ENCODE peak calls at places on chromosomes 16 and 17, in six cellular contexts. W, M, O, N, E and G are unnamed samples.

GRCh38 chr16:1788095-1788707 is 5.3 kb downstream of the IGFALS start:
- DNase-seq in N (no peak), O (no peak), M (no peak), W (no peak), E (peak; percentile 41), G (no peak)

GRCh38 chr16:52114414-52114813 is 432.5 kb downstream of the TOX3 start:
- DNase-seq in N (no peak), M (no peak), E (no peak), O (no peak), W (no peak), G (no peak)

GRCh38 chr17:37312137-37312923 is 63.5 kb upstream of the C17orf78 start:
- DNase-seq in O (no peak), W (no peak), E (no peak), N (no peak), M (no peak), G (no peak)

GRCh38 chr17:16941643-16942042 is 30.3 kb downstream of the TNFRSF13B start:
- DNase-seq in W (no peak), O (no peak), N (peak; percentile 23), M (no peak), E (no peak), G (no peak)

GRCh38 chr16:27097671-27098275 is 31.0 kb downstream of the C16orf82 start:
- DNase-seq in E (no peak), W (no peak), O (no peak), M (no peak), N (no peak), G (no peak)

GRCh38 chr16:31508706-31509523 is 724 bp upstream of the RUSF1 start:
- DNase-seq in N (peak; percentile 59), M (no peak), O (no peak), W (peak; percentile 17), E (no peak), G (no peak)

GRCh38 chr17:49015924-49016774 is 19.0 kb downstream of the IGF2BP1 start:
- DNase-seq in O (no peak), W (no peak), M (no peak), N (no peak), E (no peak), G (no peak)

GRCh38 chr17:2940352-2940751 is 123.1 kb downstream of the OR1D5 start:
- DNase-seq in N (no peak), W (no peak), O (no peak), M (no peak), E (peak; percentile 91), G (no peak)

GRCh38 chr17:64028874-64029464 is 8.5 kb upstream of the ICAM2 start:
- DNase-seq in M (peak; percentile 70), W (peak; percentile 28), O (peak; percentile 59), E (peak; percentile 74), N (peak; percentile 62), G (peak; percentile 77)

GRCh38 chr17:68910256-68910705 is 44.9 kb downstream of the ABCA8 start:
- DNase-seq in M (peak; percentile 21), N (peak; percentile 6), W (no peak), O (no peak), E (no peak), G (no peak)

GRCh38 chr16:2749936-2750335 is 2.5 kb upstream of the SRRM2 start:
- DNase-seq in E (no peak), O (no peak), N (no peak), M (no peak), W (no peak), G (no peak)

GRCh38 chr16:66898207-66898606 is 17.9 kb downstream of the PDP2 start:
- DNase-seq in M (no peak), O (no peak), E (no peak), N (peak; percentile 49), W (no peak), G (no peak)